ENCODE peak calls at places on chromosomes 5 and 9, in four cellular contexts. G is stimulated activated CD4-positive, alpha-beta T cell treated with anti-CD3 and anti-CD28 coated beads, Interleukin-15, amount 100 ng/mL, for 1 hour; F is SW 1271; D is KBM-7. U is an unnamed sample.
A peak's percentile ranks its signal among the peaks of the same experiment; 100 is the strongest.

GRCh38 chr9:110531776-110532175 is 47.8 kb downstream of the SVEP1 start:
- DNase-seq in G (no peak), F (peak; percentile 10), D (no peak), U (peak; percentile 87)

GRCh38 chr5:141850183-141850768 is 27.9 kb downstream of the PCDH1 start:
- DNase-seq in G (peak; percentile 14), F (peak; percentile 58), D (no peak), U (peak; percentile 20)

GRCh38 chr9:136058801-136059302 is 36.2 kb downstream of the NACC2 start:
- DNase-seq in G (no peak), F (no peak), D (no peak), U (no peak)

GRCh38 chr9:104068546-104068945 is 25.6 kb upstream of the SMC2 start:
- DNase-seq in G (no peak), F (no peak), D (no peak), U (peak; percentile 37)

GRCh38 chr9:93262537-93263310 is 78.8 kb downstream of the WNK2 start:
- DNase-seq in G (no peak), F (no peak), D (no peak), U (no peak)

GRCh38 chr5:171748720-171749119 is 36.9 kb upstream of the SMIM23 start:
- DNase-seq in G (no peak), F (no peak), D (no peak), U (no peak)

GRCh38 chr9:16417101-16417500 is 453.4 kb downstream of the BNC2 start:
- DNase-seq in G (no peak), F (no peak), D (no peak), U (peak; percentile 97)

GRCh38 chr5:32387176-32387575 is 57.4 kb downstream of the ZFR start:
- DNase-seq in G (no peak), F (no peak), D (no peak), U (peak; percentile 48)

GRCh38 chr5:125465703-125466102 is 719.3 kb upstream of the ZNF608 start:
- DNase-seq in G (no peak), F (no peak), D (no peak), U (no peak)

GRCh38 chr9:98146101-98146991 is 27.3 kb upstream of the TRIM14 start:
- DNase-seq in G (no peak), F (peak; percentile 14), D (peak; percentile 80), U (peak; percentile 54)

GRCh38 chr5:172904643-172905345 is 54.4 kb upstream of the RPL26L1 start:
- DNase-seq in G (no peak), F (no peak), D (no peak), U (peak; percentile 82)

GRCh38 chr5:11177993-11178711 is 417.1 kb upstream of the DAP start:
- DNase-seq in G (no peak), F (no peak), D (no peak), U (peak; percentile 9)

GRCh38 chr5:178453224-178453623 is 137.0 kb downstream of the COL23A1 start:
- DNase-seq in G (no peak), F (no peak), D (no peak), U (peak; percentile 7)

GRCh38 chr9:93598647-93599241 is 22.4 kb downstream of the PHF2 start:
- DNase-seq in G (no peak), F (no peak), D (no peak), U (peak; percentile 26)

GRCh38 chr5:98927242-98927987 is 1.4 kb downstream of the CHD1 start:
- DNase-seq in G (peak; percentile 26), F (peak; percentile 72), D (peak; percentile 67), U (peak; percentile 75)

GRCh38 chr9:93064392-93065124 is 6.1 kb downstream of the SUSD3 start:
- DNase-seq in G (peak; percentile 55), F (no peak), D (peak; percentile 96), U (peak; percentile 38)

GRCh38 chr9:68702493-68702892 is 2.5 kb upstream of the PIP5K1B start:
- DNase-seq in G (no peak), F (no peak), D (no peak), U (peak; percentile 25)

U was measured in fibroblast of mammary gland.